ENCODE peak calls at places on chromosomes 13 and 19, in four cellular contexts. N is HTR-8/SVneo; H is cardiac fibroblast; O is stimulated activated CD4-positive, alpha-beta T cell treated with anti-CD3 and anti-CD28 coated beads, Interleukin-2, amount 100 ng/mL, for 4 hours. T is an unnamed sample.

GRCh38 chr13:99265162-99265822 is 7.1 kb upstream of the GPR18 start:
- DNase-seq in H (no peak), N (no peak), O (no peak), T (no peak)

GRCh38 chr19:15488489-15489226 is 9.4 kb upstream of the PGLYRP2 start:
- DNase-seq in O (no peak), N (no peak), H (no peak), T (no peak)

GRCh38 chr19:18995804-18996241 is 37.5 kb downstream of the SUGP2 start:
- DNase-seq in O (no peak), N (peak), H (peak), T (peak)

GRCh38 chr13:30861836-30862467 is 44.1 kb upstream of the MEDAG start:
- DNase-seq in O (no peak), N (no peak), H (no peak), T (no peak)

GRCh38 chr19:46082728-46083050 is 41.8 kb downstream of the IGFL3 start:
- DNase-seq in O (no peak), N (no peak), H (peak), T (no peak)

GRCh38 chr19:13669780-13670355 is 94.5 kb upstream of the MRI1 start:
- DNase-seq in N (no peak), O (no peak), H (no peak), T (no peak)

GRCh38 chr13:98405690-98406344 is 171.1 kb downstream of the STK24 start:
- DNase-seq in O (no peak), N (no peak), H (no peak), T (no peak)

GRCh38 chr19:54297759-54298305 is 15.1 kb downstream of the LILRA5 start:
- DNase-seq in H (no peak), O (no peak), N (no peak), T (peak)

GRCh38 chr13:51929699-51930098 is 67.9 kb downstream of the CCDC70 start:
- DNase-seq in O (no peak), N (no peak), H (no peak), T (no peak)